ENCODE peak calls at places on chromosomes 12 and 14, in eight cellular contexts. Q is K562, B is GM12878, T is HCT116, W is H1, R is GM23338, H is endothelial cell of umbilical vein, U is HepG2. Y is an unnamed sample.

GRCh38 chr14:29627141-29627540 is 300.5 kb downstream of the PRKD1 start:
- DNase-seq in Q (no peak), B (no peak), T (no peak), W (no peak), R (no peak), H (no peak), U (no peak), Y (no peak)

GRCh38 chr14:93239869-93240677 is 33.0 kb downstream of the UBR7 start:
- DNase-seq in Q (no peak), B (no peak), T (peak), W (no peak), R (no peak), H (no peak), U (no peak), Y (no peak)

GRCh38 chr12:116441292-116441691 is 117.9 kb upstream of the MAP1LC3B2 start:
- DNase-seq in Q (no peak), B (no peak), T (no peak), W (no peak), R (no peak), H (no peak), U (no peak), Y (no peak)

GRCh38 chr12:2054091-2055018 is 1.6 kb downstream of the CACNA1C start:
- DNase-seq in Q (no peak), B (no peak), T (no peak), W (no peak), R (peak), H (no peak), U (no peak), Y (no peak)

GRCh38 chr12:52358575-52359350 is 8.5 kb downstream of the KRT85 start:
- DNase-seq in Q (no peak), B (peak), T (no peak), W (no peak), R (no peak), H (no peak), U (no peak), Y (no peak)

GRCh38 chr12:65891219-65891618 is 66.9 kb downstream of the HMGA2 start:
- DNase-seq in Q (no peak), B (no peak), T (no peak), W (no peak), R (no peak), H (peak), U (no peak), Y (peak)

GRCh38 chr14:83129503-83129902 is 1595.8 kb upstream of the SEL1L start:
- DNase-seq in Q (no peak), B (no peak), T (no peak), W (no peak), R (no peak), H (no peak), U (no peak), Y (no peak)

GRCh38 chr14:34012978-34013713 is 62.3 kb upstream of the EGLN3 start:
- DNase-seq in Q (no peak), B (peak), T (no peak), W (no peak), R (no peak), H (no peak), U (no peak), Y (no peak)

GRCh38 chr14:89288114-89288513 is 128.9 kb downstream of the FOXN3 start:
- DNase-seq in Q (no peak), B (no peak), T (no peak), W (no peak), R (no peak), H (no peak), U (peak), Y (no peak)

GRCh38 chr12:115209230-115209629 is 525.3 kb upstream of the TBX3 start:
- DNase-seq in Q (no peak), B (no peak), T (no peak), W (no peak), R (no peak), H (no peak), U (no peak), Y (no peak)

GRCh38 chr14:77175843-77176242 is 5.8 kb upstream of the TMEM63C start:
- DNase-seq in Q (no peak), B (no peak), T (no peak), W (no peak), R (no peak), H (no peak), U (no peak), Y (no peak)

GRCh38 chr14:95294834-95295599 is 24.7 kb downstream of the CLMN start:
- DNase-seq in Q (no peak), B (no peak), T (peak), W (no peak), R (no peak), H (peak), U (peak), Y (no peak)

GRCh38 chr14:97687944-97688625 is 890.9 kb downstream of the VRK1 start:
- DNase-seq in Q (no peak), B (no peak), T (no peak), W (no peak), R (no peak), H (no peak), U (no peak), Y (no peak)

DNA sequence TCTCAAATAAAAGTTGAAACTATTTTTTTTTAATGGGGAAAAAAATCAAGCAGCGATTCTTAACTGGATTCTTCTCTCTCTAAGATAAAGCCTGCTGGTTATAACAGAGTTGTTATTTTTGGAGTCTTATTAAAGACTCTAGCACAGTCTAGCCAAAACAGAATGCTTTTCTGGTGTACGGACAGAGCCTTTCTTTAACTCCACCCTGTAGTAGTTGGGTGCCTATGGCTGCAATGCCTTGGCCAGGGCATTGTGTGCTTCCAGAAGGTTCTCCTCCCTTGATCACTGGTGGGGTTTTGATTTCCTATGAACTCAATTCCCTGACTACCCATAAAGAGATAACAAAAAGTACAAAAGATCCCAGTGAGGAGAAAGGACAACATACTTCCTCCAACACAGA is 35.7 kb upstream of the TC2N start:
- DNase-seq in Q (no peak), B (no peak), T (no peak), W (no peak), R (no peak), H (no peak), U (no peak), Y (no peak)
- TF ChIP-seq EZH2 in Q (no peak), B (no peak), T (no peak), W (no peak), R (no peak), H (no peak), U (no peak), Y (no peak)

DNA sequence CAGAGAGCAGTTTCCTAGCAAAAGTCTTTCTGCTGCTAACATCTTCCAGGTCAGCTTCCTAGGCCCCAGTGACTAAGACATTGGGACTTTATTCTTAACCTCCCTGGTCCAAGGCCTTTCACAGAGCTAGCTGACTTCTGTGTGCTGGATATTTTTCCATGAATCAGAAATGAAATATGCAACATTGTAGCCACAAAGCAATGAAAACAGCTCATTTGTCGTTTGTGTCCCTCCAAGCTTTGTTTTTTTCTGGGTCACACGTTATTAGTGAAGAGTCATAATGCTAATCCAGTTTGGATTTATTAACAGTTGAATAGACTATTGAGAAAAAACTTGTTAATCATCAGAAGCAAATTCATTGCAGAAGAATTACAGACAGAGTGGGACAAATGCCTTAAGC is 82.4 kb downstream of the ARF6 start:
- DNase-seq in Q (no peak), B (no peak), T (peak), W (no peak), R (no peak), H (peak), U (no peak), Y (no peak)
- TF ChIP-seq POLR2AphosphoS5 in Q (no peak), B (no peak), T (peak), W (no peak), R (no peak), H (peak), U (no peak), Y (no peak)

GRCh38 chr14:36664322-36665193 is 2.9 kb downstream of the PAX9 start:
- DNase-seq in Q (no peak), B (no peak), T (no peak), W (no peak), R (no peak), H (no peak), U (no peak), Y (no peak)

GRCh38 chr14:36661506-36662257 is at the start of gene PAX9:
- DNase-seq in Q (peak), B (peak), T (peak), W (peak), R (peak), H (peak), U (peak), Y (peak)

GRCh38 chr14:36662258-36662542 is 540 bp downstream of the PAX9 start:
- DNase-seq in Q (no peak), B (no peak), T (no peak), W (no peak), R (no peak), H (no peak), U (no peak), Y (no peak)

GRCh38 chr14:36662543-36663403 is 1.1 kb downstream of the PAX9 start:
- DNase-seq in Q (peak), B (no peak), T (no peak), W (no peak), R (peak), H (no peak), U (no peak), Y (no peak)

DNA sequence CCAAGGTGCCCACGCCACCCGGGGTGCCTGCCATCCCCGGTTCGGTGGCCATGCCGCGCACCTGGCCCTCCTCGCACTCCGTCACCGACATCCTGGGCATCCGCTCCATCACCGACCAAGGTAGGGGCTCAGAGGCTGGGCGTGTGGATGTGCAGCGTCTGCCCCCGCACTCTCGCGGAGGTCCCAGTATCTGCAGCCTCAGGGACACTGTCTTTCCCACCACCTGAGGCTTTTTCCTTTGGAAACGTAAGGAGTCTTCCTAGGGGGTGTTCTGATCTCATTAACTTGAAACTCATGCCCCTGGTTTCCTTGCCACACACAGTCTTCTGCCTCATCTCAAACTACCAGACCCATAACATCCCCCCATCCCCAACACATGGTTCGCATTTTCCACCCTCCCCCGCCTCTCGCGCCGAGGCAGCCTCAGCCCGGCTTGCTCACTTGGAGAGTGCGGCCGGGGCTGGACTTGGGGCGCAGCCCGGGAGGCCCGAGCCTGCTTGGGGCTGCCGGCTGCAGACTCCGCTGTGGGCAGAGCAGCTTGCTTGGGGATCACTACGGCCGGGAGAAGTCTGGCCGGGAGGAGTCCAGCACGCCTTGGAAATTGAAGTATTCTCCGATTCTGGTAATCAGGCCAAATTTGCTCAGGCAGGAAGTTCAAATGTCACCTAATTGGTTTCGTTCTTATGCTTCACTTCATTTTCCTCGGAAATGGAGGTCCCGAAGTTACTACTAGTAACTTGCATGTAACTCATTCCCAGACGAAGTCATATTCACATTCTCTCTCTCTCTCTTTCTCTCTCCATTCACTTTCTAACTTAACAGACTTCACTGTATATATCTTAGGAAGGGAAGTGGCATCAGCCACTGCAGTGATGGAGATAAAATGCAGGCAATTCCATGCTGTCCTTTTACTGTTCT is 2.0 kb downstream of the PAX9 start:
- DNase-seq in Q (no peak), B (no peak), T (no peak), W (no peak), R (peak), H (no peak), U (no peak), Y (no peak)
- TF ChIP-seq EZH2 in Q (no peak), B (no peak), T (no peak), W (peak), R (peak), H (peak), U (peak), Y (no peak)

DNA sequence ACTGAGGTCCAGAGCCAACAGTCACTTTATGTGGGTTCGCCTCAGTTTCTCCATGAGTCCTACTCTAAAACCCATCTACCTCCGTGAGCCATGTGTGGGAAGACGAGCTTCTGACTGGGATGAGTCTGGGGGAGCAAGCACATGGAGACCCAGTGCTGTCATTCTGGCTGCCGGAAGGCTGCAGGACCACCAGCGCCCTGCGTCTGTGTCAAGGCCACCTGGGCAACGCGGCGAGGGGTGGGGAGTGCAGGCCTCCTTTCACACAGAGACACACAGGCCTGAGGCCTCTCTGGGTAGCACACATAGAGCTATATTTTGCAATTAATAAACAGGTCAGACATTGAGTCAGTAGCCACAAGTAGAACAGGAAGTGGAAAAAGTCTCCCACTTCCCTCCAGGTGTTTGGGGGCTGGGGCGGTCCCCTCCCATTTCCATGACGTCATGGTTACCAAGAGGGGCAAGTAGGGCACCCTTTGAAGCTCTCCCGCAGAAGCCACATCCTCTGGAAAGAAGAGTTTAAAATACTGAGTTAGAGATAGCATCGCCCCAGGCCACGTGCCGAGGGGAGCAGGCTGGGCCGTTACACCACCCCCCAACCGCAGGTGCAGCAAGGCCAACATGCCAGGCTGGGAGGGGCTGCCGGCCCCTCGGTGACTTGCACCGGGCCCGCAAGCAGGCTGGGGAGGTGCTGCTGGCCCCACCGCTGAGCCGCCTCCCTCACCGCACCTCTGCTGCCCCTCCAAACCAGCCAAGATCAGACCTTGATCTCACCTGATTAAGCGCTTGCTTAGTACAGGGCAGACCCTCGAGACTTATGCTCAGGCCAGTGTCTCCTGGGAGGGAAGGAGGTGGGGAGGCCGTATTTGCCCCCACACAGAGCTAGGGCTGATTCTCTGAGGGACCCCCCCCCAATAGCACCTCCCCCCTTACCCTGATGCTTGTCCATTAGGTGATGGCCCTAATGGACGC is 32.7 kb downstream of the DAD1 start:
- DNase-seq in Q (peak), B (peak), T (no peak), W (no peak), R (peak), H (peak), U (no peak), Y (no peak)
- TF ChIP-seq POLR2AphosphoS5 in Q (no peak), B (peak), T (no peak), W (no peak), R (no peak), H (peak), U (no peak), Y (no peak)

GRCh38 chr14:26941521-26941920 is 343.7 kb upstream of the NOVA1 start:
- DNase-seq in Q (no peak), B (no peak), T (no peak), W (no peak), R (no peak), H (no peak), U (no peak), Y (no peak)

DNA sequence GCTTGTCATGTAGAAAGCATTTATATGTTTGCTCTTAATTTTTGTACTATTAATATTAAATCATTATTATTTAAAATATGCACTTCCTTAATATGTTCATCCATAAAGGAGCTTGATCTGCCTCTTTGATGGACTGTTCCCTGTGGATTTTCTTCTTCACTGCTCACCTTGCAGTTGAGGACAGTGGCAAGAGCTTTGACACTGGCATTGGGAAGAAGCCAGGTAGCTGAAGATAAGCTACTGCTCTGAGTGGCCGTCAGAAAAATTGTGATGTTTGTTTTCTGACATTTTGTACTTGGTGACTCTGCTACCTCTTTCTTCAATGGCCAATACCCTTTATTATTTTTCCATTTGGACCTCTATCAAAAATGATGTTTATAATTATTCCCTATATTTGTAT is 349.4 kb upstream of the NOVA1 start:
- DNase-seq in Q (no peak), B (no peak), T (no peak), W (no peak), R (no peak), H (no peak), U (no peak), Y (no peak)
- TF ChIP-seq EZH2 in Q (no peak), B (no peak), T (no peak), W (no peak), R (no peak), H (no peak), U (no peak), Y (no peak)

DNA sequence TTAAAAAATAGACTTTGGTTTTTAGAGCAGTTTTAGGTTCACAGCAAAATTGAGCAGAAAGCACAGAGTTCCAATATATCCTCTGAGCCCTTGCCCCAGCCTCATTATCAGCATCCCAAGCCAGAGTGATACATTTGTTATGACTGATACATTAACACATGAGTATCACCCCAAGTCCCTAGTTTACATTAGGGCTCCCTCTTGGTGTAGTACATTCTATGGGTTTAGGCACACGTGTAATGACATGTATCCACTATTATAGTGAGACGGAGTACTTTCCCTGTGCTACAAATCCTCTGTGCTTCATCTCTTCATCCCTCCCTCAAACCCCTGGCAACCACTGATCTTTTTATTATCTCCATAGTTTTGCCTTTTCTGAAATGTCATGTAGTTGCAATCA is 22.5 kb upstream of the GSG1 start:
- DNase-seq in Q (no peak), B (no peak), T (no peak), W (no peak), R (no peak), H (no peak), U (no peak), Y (no peak)
- TF ChIP-seq POLR2AphosphoS5 in Q (no peak), B (no peak), T (no peak), W (no peak), R (no peak), H (no peak), U (no peak), Y (no peak)

GRCh38 chr12:63149884-63150254 is 1.1 kb downstream of the AVPR1A start:
- DNase-seq in Q (no peak), B (no peak), T (no peak), W (no peak), R (no peak), H (no peak), U (no peak), Y (no peak)

GRCh38 chr12:63151898-63152700 is 1.1 kb upstream of the AVPR1A start:
- DNase-seq in Q (peak), B (no peak), T (peak), W (peak), R (peak), H (peak), U (peak), Y (peak)

GRCh38 chr12:63154560-63154959 is 3.6 kb upstream of the AVPR1A start:
- DNase-seq in Q (no peak), B (no peak), T (no peak), W (no peak), R (no peak), H (no peak), U (no peak), Y (no peak)

GRCh38 chr12:63151061-63151897 is at the start of gene AVPR1A:
- DNase-seq in Q (no peak), B (no peak), T (no peak), W (no peak), R (peak), H (no peak), U (no peak), Y (no peak)

DNA sequence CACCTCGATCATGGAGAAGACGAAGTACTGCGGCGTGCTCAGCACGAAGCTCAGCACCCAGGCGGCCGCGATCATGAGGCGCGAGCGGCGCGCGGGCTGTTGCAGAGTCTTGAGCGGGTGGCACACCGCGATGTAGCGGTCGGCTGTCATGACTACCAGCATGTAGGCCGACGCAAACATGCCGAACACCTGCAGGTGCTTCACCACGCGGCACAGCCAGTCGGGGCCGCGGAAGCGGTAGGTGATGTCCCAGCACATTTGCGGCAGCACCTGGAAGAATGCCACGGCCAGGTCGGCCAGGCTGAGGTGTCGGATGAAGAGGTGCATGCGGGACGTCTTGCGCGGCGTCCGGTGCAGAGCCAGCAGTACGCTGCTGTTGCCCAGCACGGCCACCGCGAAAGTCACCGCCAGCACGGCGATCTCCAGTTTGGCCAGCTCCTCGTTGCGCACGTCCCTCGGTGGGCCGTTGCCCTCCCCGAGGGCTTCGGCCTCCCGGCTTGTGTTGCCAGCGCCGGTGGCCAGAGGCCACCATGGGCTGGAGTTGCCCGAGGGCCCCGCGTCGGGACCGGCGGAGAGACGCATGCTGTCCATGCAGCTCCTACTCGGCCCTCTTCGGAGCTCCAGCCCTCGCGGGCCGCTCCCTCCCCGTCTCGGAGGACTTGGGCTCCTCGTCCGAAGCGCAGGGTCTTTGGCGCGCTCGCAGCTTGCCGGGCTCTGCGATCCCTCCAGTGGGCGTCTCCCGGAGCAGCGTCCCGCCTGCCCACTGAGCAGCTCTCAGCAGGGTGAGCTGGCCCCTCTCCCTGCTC is 543 bp downstream of the AVPR1A start:
- DNase-seq in Q (no peak), B (no peak), T (no peak), W (peak), R (peak), H (no peak), U (no peak), Y (no peak)
- TF ChIP-seq EZH2 in Q (no peak), B (no peak), T (no peak), W (peak), R (no peak), H (no peak), U (no peak), Y (no peak)

GRCh38 chr12:3252416-3252815 is 175.2 kb downstream of the TSPAN9 start:
- DNase-seq in Q (no peak), B (no peak), T (no peak), W (no peak), R (no peak), H (no peak), U (no peak), Y (no peak)
- TF ChIP-seq POLR2AphosphoS5 in Q (no peak), B (no peak), T (no peak), W (no peak), R (no peak), H (no peak), U (no peak), Y (no peak)

Y was measured in SK-N-MC.